ENCODE peak calls at places on chromosomes 6 and 20, in eight cellular contexts. A is left lung, M is AG04450, K is kidney epithelial cell, O is GM12865, V is GM13977, S is GM13976, U is AG09309. F is an unnamed sample.

GRCh38 chr20:1803216-1804128 is 91.7 kb upstream of the SIRPA start:
- DNase-seq in A (peak), M (no peak), K (no peak), O (peak), V (peak), S (peak), U (no peak), F (no peak)

GRCh38 chr6:11714116-11714797 is 64.3 kb downstream of the ADTRP start:
- DNase-seq in A (no peak), M (no peak), K (no peak), O (peak), V (peak), S (peak), U (no peak), F (no peak)

GRCh38 chr6:28981391-28981832 is 23.7 kb downstream of the ZNF311 start:
- DNase-seq in A (peak), M (no peak), K (no peak), O (peak), V (no peak), S (no peak), U (no peak), F (no peak)

GRCh38 chr20:24991897-24992419 is 593 bp downstream of the APMAP start:
- DNase-seq in A (peak), M (no peak), K (no peak), O (no peak), V (no peak), S (no peak), U (no peak), F (no peak)

GRCh38 chr20:40309731-40310130 is 379.3 kb downstream of the MAFB start:
- DNase-seq in A (no peak), M (no peak), K (no peak), O (no peak), V (no peak), S (no peak), U (no peak), F (no peak)

GRCh38 chr6:13554929-13555333 is 19.5 kb upstream of the SIRT5 start:
- DNase-seq in A (no peak), M (no peak), K (no peak), O (no peak), V (no peak), S (no peak), U (no peak), F (no peak)

GRCh38 chr6:161186173-161186769 is 87.6 kb downstream of the AGPAT4 start:
- DNase-seq in A (peak), M (no peak), K (peak), O (no peak), V (no peak), S (no peak), U (peak), F (peak)

GRCh38 chr20:49479785-49480184 is 2.7 kb downstream of the KCNB1 start:
- DNase-seq in A (no peak), M (no peak), K (no peak), O (no peak), V (no peak), S (no peak), U (no peak), F (no peak)

GRCh38 chr20:59633646-59634045 is 29.3 kb downstream of the PHACTR3 start:
- DNase-seq in A (no peak), M (no peak), K (peak), O (no peak), V (no peak), S (no peak), U (no peak), F (no peak)

GRCh38 chr6:7897461-7898192 is 13.0 kb downstream of the TXNDC5 start:
- DNase-seq in A (no peak), M (no peak), K (no peak), O (peak), V (peak), S (peak), U (no peak), F (no peak)

GRCh38 chr6:114342826-114343781 is at the start of gene HS3ST5:
- DNase-seq in A (peak), M (no peak), K (no peak), O (peak), V (peak), S (peak), U (no peak), F (no peak)

GRCh38 chr20:43448748-43449535 is 8.8 kb upstream of the SRSF6 start:
- DNase-seq in A (no peak), M (no peak), K (no peak), O (peak), V (peak), S (peak), U (no peak), F (no peak)
- TF ChIP-seq CTCF in A (peak), M (peak), K (peak), O (peak), V (peak), S (peak), U (peak), F (peak)

GRCh38 chr6:33837971-33838665 is 34.3 kb upstream of the MLN start:
- DNase-seq in A (no peak), M (peak), K (no peak), O (no peak), V (no peak), S (no peak), U (no peak), F (peak)
- TF ChIP-seq CTCF in A (no peak), M (no peak), K (no peak), O (no peak), V (no peak), S (no peak), U (no peak), F (peak)

GRCh38 chr6:35737413-35738211 is 780 bp downstream of the ARMC12 start:
- DNase-seq in A (no peak), M (peak), K (no peak), O (peak), V (peak), S (peak), U (peak), F (peak)
- TF ChIP-seq CTCF in A (peak), M (peak), K (peak), O (peak), V (peak), S (peak), U (peak), F (peak)

GRCh38 chr6:137589067-137589848 is 95.1 kb upstream of the OLIG3 start:
- DNase-seq in A (no peak), M (peak), K (peak), O (peak), V (peak), S (peak), U (peak), F (no peak)
- TF ChIP-seq CTCF in A (no peak), M (peak), K (peak), O (peak), V (peak), S (peak), U (peak), F (peak)

DNA sequence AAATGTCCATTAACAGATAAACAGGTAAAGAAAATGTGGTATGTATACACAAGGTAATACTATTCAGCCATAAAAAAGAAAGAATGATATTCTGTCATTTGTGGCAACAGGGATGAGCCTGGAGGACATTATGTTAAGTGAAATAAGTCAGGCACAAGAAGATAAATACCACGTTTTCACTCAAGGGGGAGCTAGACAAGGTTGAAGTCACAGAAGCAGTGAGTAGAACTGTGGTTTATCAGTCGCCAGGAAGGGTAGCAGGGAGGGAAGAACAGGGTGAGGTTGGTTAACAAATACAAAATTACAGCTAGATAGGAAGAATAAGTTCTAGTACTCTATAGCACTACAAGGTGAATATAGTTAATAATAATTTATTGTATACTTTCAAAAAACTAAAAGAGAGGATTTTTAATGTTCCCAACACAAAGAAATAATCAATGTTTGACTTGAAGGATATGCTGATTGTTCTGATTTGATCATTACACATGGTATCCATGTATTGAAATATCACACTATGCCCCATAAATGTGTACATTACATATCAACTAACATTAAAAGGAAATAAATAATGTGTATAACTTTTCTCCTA is 21.1 kb downstream of the RTN4IP1 start:
- DNase-seq in A (no peak), M (no peak), K (peak), O (peak), V (peak), S (peak), U (peak), F (no peak)
- TF ChIP-seq CTCF in A (peak), M (peak), K (peak), O (peak), V (peak), S (peak), U (peak), F (peak)

GRCh38 chr6:46706464-46706863 is 18.8 kb downstream of the TDRD6 start:
- DNase-seq in A (no peak), M (no peak), K (no peak), O (peak), V (no peak), S (no peak), U (no peak), F (no peak)

GRCh38 chr6:46704562-46704961 is 16.9 kb downstream of the TDRD6 start:
- DNase-seq in A (no peak), M (no peak), K (no peak), O (no peak), V (no peak), S (no peak), U (no peak), F (no peak)
- TF ChIP-seq CTCF in A (no peak), M (no peak), K (no peak), O (no peak), V (no peak), S (no peak), U (peak), F (no peak)

GRCh38 chr20:37897008-37897548 is 5.8 kb upstream of the VSTM2L start:
- DNase-seq in A (no peak), M (no peak), K (no peak), O (peak), V (no peak), S (no peak), U (no peak), F (no peak)
- TF ChIP-seq CTCF in A (no peak), M (peak), K (peak), O (peak), V (peak), S (no peak), U (peak), F (peak)

GRCh38 chr6:37125779-37126553 is 44.0 kb upstream of the PIM1 start:
- DNase-seq in A (no peak), M (no peak), K (no peak), O (no peak), V (no peak), S (no peak), U (no peak), F (no peak)

GRCh38 chr6:37126961-37127360 is 43.0 kb upstream of the PIM1 start:
- DNase-seq in A (no peak), M (no peak), K (no peak), O (no peak), V (no peak), S (no peak), U (no peak), F (no peak)

GRCh38 chr6:37126554-37126906 is 43.4 kb upstream of the PIM1 start:
- DNase-seq in A (no peak), M (no peak), K (no peak), O (no peak), V (no peak), S (no peak), U (no peak), F (no peak)

GRCh38 chr6:37122861-37123260 is 47.1 kb upstream of the PIM1 start:
- DNase-seq in A (no peak), M (no peak), K (no peak), O (no peak), V (no peak), S (no peak), U (no peak), F (peak)

DNA sequence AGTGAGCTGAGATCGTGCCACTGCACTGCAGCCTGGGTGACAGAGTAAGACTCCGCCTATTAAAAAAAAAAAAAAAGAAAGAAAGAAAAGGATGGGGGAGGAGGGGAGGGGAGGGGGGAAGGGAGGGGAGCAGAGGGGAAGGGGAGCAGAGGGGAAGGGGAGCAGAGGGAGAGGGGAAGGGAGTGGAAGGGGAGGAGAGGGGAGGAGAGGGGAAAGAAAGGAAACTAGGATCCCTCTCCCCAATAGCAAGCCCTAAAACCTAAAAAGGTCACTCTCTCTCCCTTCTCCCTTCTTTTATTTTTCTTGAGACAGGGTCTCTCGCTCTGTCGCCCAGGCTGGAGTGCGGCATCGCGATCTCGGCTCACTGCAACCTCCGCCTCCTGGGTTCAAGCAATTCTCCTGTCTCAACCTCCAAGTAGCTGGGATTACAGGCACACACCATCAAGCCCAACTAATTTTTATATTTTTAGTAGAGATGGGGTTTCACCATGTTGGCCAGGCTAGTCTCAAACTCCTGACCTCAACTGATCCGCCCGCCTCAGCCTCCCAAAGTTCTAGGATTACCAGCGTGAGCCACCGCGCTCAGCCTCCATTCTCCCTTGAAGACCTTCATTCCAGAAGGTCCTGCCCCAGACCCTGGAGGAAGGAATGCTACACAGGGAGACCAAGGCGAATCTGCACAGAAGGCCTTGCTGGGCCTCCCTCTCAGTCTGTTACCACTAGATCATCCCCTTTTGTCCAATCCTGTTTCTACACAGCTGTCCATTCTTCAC is 45.8 kb upstream of the PIM1 start:
- DNase-seq in A (no peak), M (no peak), K (no peak), O (no peak), V (no peak), S (no peak), U (no peak), F (no peak)
- TF ChIP-seq CTCF in A (no peak), M (peak), K (no peak), O (no peak), V (no peak), S (no peak), U (no peak), F (no peak)

GRCh38 chr20:21490105-21490504 is 23.8 kb downstream of the NKX2-2 start:
- DNase-seq in A (no peak), M (no peak), K (no peak), O (no peak), V (no peak), S (no peak), U (no peak), F (no peak)
- TF ChIP-seq CTCF in A (no peak), M (peak), K (peak), O (no peak), V (no peak), S (no peak), U (peak), F (no peak)

F was measured in AG04449.